ENCODE peak calls at places on chromosomes 5 and 9, in nine cellular contexts. One of them, this sample, is unnamed.

GRCh38 chr9:92974161-92974661 is 26.9 kb downstream of the FGD3 start:
- DNase-seq in GM20000: no peak
- DNase-seq in activated gamma-delta T cell treated with anti-CD3 and anti-CD28 coated beads, Interleukin-2, amount 50 U/mL, for 16 hours: no peak
- DNase-seq in Right ventricle myocardium inferior: no peak
- DNase-seq in activated CD4-positive, alpha-beta T cell treated with anti-CD3 and anti-CD28 coated beads for 48 hours: no peak
- DNase-seq in heart left ventricle: no peak
- DNase-seq in HCEC 1CT: no peak
- DNase-seq in activated CD8-positive, alpha-beta memory T cell treated with anti-CD3 and anti-CD28 coated beads for 1 hour: no peak
- DNase-seq in foreskin fibroblast: no peak
- DNase-seq in this sample: no peak

GRCh38 chr5:32785639-32786216 is 74.6 kb downstream of the NPR3 start:
- DNase-seq in GM20000: no peak
- DNase-seq in activated gamma-delta T cell treated with anti-CD3 and anti-CD28 coated beads, Interleukin-2, amount 50 U/mL, for 16 hours: no peak
- DNase-seq in Right ventricle myocardium inferior: no peak
- DNase-seq in activated CD4-positive, alpha-beta T cell treated with anti-CD3 and anti-CD28 coated beads for 48 hours: no peak
- DNase-seq in heart left ventricle: no peak
- DNase-seq in HCEC 1CT: peak; percentile 38
- DNase-seq in activated CD8-positive, alpha-beta memory T cell treated with anti-CD3 and anti-CD28 coated beads for 1 hour: no peak
- DNase-seq in foreskin fibroblast: peak; percentile 64
- DNase-seq in this sample: no peak

GRCh38 chr5:174448662-174449061 is 275.7 kb upstream of the MSX2 start:
- DNase-seq in GM20000: no peak
- DNase-seq in activated gamma-delta T cell treated with anti-CD3 and anti-CD28 coated beads, Interleukin-2, amount 50 U/mL, for 16 hours: no peak
- DNase-seq in Right ventricle myocardium inferior: no peak
- DNase-seq in activated CD4-positive, alpha-beta T cell treated with anti-CD3 and anti-CD28 coated beads for 48 hours: no peak
- DNase-seq in heart left ventricle: no peak
- DNase-seq in HCEC 1CT: no peak
- DNase-seq in activated CD8-positive, alpha-beta memory T cell treated with anti-CD3 and anti-CD28 coated beads for 1 hour: no peak
- DNase-seq in foreskin fibroblast: no peak
- DNase-seq in this sample: no peak

GRCh38 chr5:87113848-87114247 is 153.8 kb upstream of the RASA1 start:
- DNase-seq in GM20000: no peak
- DNase-seq in activated gamma-delta T cell treated with anti-CD3 and anti-CD28 coated beads, Interleukin-2, amount 50 U/mL, for 16 hours: no peak
- DNase-seq in Right ventricle myocardium inferior: no peak
- DNase-seq in activated CD4-positive, alpha-beta T cell treated with anti-CD3 and anti-CD28 coated beads for 48 hours: no peak
- DNase-seq in heart left ventricle: no peak
- DNase-seq in HCEC 1CT: peak; percentile 82
- DNase-seq in activated CD8-positive, alpha-beta memory T cell treated with anti-CD3 and anti-CD28 coated beads for 1 hour: no peak
- DNase-seq in foreskin fibroblast: peak; percentile 73
- DNase-seq in this sample: no peak

GRCh38 chr5:14913141-14913540 is 41.6 kb upstream of the ANKH start:
- DNase-seq in GM20000: no peak
- DNase-seq in activated gamma-delta T cell treated with anti-CD3 and anti-CD28 coated beads, Interleukin-2, amount 50 U/mL, for 16 hours: no peak
- DNase-seq in Right ventricle myocardium inferior: no peak
- DNase-seq in activated CD4-positive, alpha-beta T cell treated with anti-CD3 and anti-CD28 coated beads for 48 hours: no peak
- DNase-seq in heart left ventricle: no peak
- DNase-seq in HCEC 1CT: no peak
- DNase-seq in activated CD8-positive, alpha-beta memory T cell treated with anti-CD3 and anti-CD28 coated beads for 1 hour: no peak
- DNase-seq in foreskin fibroblast: no peak
- DNase-seq in this sample: no peak

GRCh38 chr9:107612136-107612535 is 122.6 kb upstream of the KLF4 start:
- DNase-seq in GM20000: no peak
- DNase-seq in activated gamma-delta T cell treated with anti-CD3 and anti-CD28 coated beads, Interleukin-2, amount 50 U/mL, for 16 hours: no peak
- DNase-seq in Right ventricle myocardium inferior: peak; percentile 90
- DNase-seq in activated CD4-positive, alpha-beta T cell treated with anti-CD3 and anti-CD28 coated beads for 48 hours: no peak
- DNase-seq in heart left ventricle: peak; percentile 77
- DNase-seq in HCEC 1CT: no peak
- DNase-seq in activated CD8-positive, alpha-beta memory T cell treated with anti-CD3 and anti-CD28 coated beads for 1 hour: no peak
- DNase-seq in foreskin fibroblast: peak; percentile 20
- DNase-seq in this sample: no peak

GRCh38 chr5:58459276-58459859 is 518 bp downstream of the PLK2 start:
- DNase-seq in GM20000: peak; percentile 7
- DNase-seq in activated gamma-delta T cell treated with anti-CD3 and anti-CD28 coated beads, Interleukin-2, amount 50 U/mL, for 16 hours: peak; percentile 3
- DNase-seq in Right ventricle myocardium inferior: no peak
- DNase-seq in activated CD4-positive, alpha-beta T cell treated with anti-CD3 and anti-CD28 coated beads for 48 hours: peak; percentile 13
- DNase-seq in heart left ventricle: peak; percentile 76
- DNase-seq in HCEC 1CT: peak; percentile 50
- DNase-seq in activated CD8-positive, alpha-beta memory T cell treated with anti-CD3 and anti-CD28 coated beads for 1 hour: peak; percentile 14
- DNase-seq in foreskin fibroblast: no peak
- DNase-seq in this sample: peak; percentile 21

GRCh38 chr5:76579166-76579765 is 43.9 kb downstream of the F2RL2 start:
- DNase-seq in GM20000: no peak
- DNase-seq in activated gamma-delta T cell treated with anti-CD3 and anti-CD28 coated beads, Interleukin-2, amount 50 U/mL, for 16 hours: no peak
- DNase-seq in Right ventricle myocardium inferior: no peak
- DNase-seq in activated CD4-positive, alpha-beta T cell treated with anti-CD3 and anti-CD28 coated beads for 48 hours: peak; percentile 38
- DNase-seq in heart left ventricle: no peak
- DNase-seq in HCEC 1CT: peak; percentile 14
- DNase-seq in activated CD8-positive, alpha-beta memory T cell treated with anti-CD3 and anti-CD28 coated beads for 1 hour: no peak
- DNase-seq in foreskin fibroblast: peak; percentile 7
- DNase-seq in this sample: no peak

GRCh38 chr9:110996436-110997224 is 41.6 kb downstream of the LPAR1 start:
- DNase-seq in GM20000: no peak
- DNase-seq in activated gamma-delta T cell treated with anti-CD3 and anti-CD28 coated beads, Interleukin-2, amount 50 U/mL, for 16 hours: no peak
- DNase-seq in Right ventricle myocardium inferior: no peak
- DNase-seq in activated CD4-positive, alpha-beta T cell treated with anti-CD3 and anti-CD28 coated beads for 48 hours: no peak
- DNase-seq in heart left ventricle: no peak
- DNase-seq in HCEC 1CT: peak; percentile 73
- DNase-seq in activated CD8-positive, alpha-beta memory T cell treated with anti-CD3 and anti-CD28 coated beads for 1 hour: no peak
- DNase-seq in foreskin fibroblast: peak; percentile 83
- DNase-seq in this sample: no peak

GRCh38 chr5:98041661-98042060 is 731.8 kb upstream of the RGMB start:
- DNase-seq in GM20000: no peak
- DNase-seq in activated gamma-delta T cell treated with anti-CD3 and anti-CD28 coated beads, Interleukin-2, amount 50 U/mL, for 16 hours: no peak
- DNase-seq in Right ventricle myocardium inferior: no peak
- DNase-seq in activated CD4-positive, alpha-beta T cell treated with anti-CD3 and anti-CD28 coated beads for 48 hours: no peak
- DNase-seq in heart left ventricle: no peak
- DNase-seq in HCEC 1CT: no peak
- DNase-seq in activated CD8-positive, alpha-beta memory T cell treated with anti-CD3 and anti-CD28 coated beads for 1 hour: no peak
- DNase-seq in foreskin fibroblast: no peak
- DNase-seq in this sample: no peak

GRCh38 chr9:110141118-110141797 is 66.7 kb downstream of the C9orf152 start:
- DNase-seq in GM20000: no peak
- DNase-seq in activated gamma-delta T cell treated with anti-CD3 and anti-CD28 coated beads, Interleukin-2, amount 50 U/mL, for 16 hours: no peak
- DNase-seq in Right ventricle myocardium inferior: peak; percentile 45
- DNase-seq in activated CD4-positive, alpha-beta T cell treated with anti-CD3 and anti-CD28 coated beads for 48 hours: no peak
- DNase-seq in heart left ventricle: no peak
- DNase-seq in HCEC 1CT: peak; percentile 96
- DNase-seq in activated CD8-positive, alpha-beta memory T cell treated with anti-CD3 and anti-CD28 coated beads for 1 hour: no peak
- DNase-seq in foreskin fibroblast: peak; percentile 97
- DNase-seq in this sample: no peak

GRCh38 chr5:74243634-74244033 is 396.9 kb downstream of the ENC1 start:
- DNase-seq in GM20000: no peak
- DNase-seq in activated gamma-delta T cell treated with anti-CD3 and anti-CD28 coated beads, Interleukin-2, amount 50 U/mL, for 16 hours: no peak
- DNase-seq in Right ventricle myocardium inferior: no peak
- DNase-seq in activated CD4-positive, alpha-beta T cell treated with anti-CD3 and anti-CD28 coated beads for 48 hours: no peak
- DNase-seq in heart left ventricle: no peak
- DNase-seq in HCEC 1CT: peak; percentile 27
- DNase-seq in activated CD8-positive, alpha-beta memory T cell treated with anti-CD3 and anti-CD28 coated beads for 1 hour: no peak
- DNase-seq in foreskin fibroblast: no peak
- DNase-seq in this sample: no peak

GRCh38 chr5:122091942-122092600 is 14.0 kb upstream of the LOX start:
- DNase-seq in GM20000: no peak
- DNase-seq in activated gamma-delta T cell treated with anti-CD3 and anti-CD28 coated beads, Interleukin-2, amount 50 U/mL, for 16 hours: no peak
- DNase-seq in Right ventricle myocardium inferior: no peak
- DNase-seq in activated CD4-positive, alpha-beta T cell treated with anti-CD3 and anti-CD28 coated beads for 48 hours: no peak
- DNase-seq in heart left ventricle: no peak
- DNase-seq in HCEC 1CT: peak; percentile 67
- DNase-seq in activated CD8-positive, alpha-beta memory T cell treated with anti-CD3 and anti-CD28 coated beads for 1 hour: no peak
- DNase-seq in foreskin fibroblast: no peak
- DNase-seq in this sample: no peak

GRCh38 chr9:129898205-129898604 is 62.9 kb downstream of the USP20 start:
- DNase-seq in GM20000: no peak
- DNase-seq in activated gamma-delta T cell treated with anti-CD3 and anti-CD28 coated beads, Interleukin-2, amount 50 U/mL, for 16 hours: no peak
- DNase-seq in Right ventricle myocardium inferior: no peak
- DNase-seq in activated CD4-positive, alpha-beta T cell treated with anti-CD3 and anti-CD28 coated beads for 48 hours: no peak
- DNase-seq in heart left ventricle: no peak
- DNase-seq in HCEC 1CT: peak; percentile 17
- DNase-seq in activated CD8-positive, alpha-beta memory T cell treated with anti-CD3 and anti-CD28 coated beads for 1 hour: no peak
- DNase-seq in foreskin fibroblast: no peak
- DNase-seq in this sample: no peak

GRCh38 chr5:81555865-81556264 is 161.9 kb upstream of the ACOT12 start:
- DNase-seq in GM20000: no peak
- DNase-seq in activated gamma-delta T cell treated with anti-CD3 and anti-CD28 coated beads, Interleukin-2, amount 50 U/mL, for 16 hours: no peak
- DNase-seq in Right ventricle myocardium inferior: no peak
- DNase-seq in activated CD4-positive, alpha-beta T cell treated with anti-CD3 and anti-CD28 coated beads for 48 hours: no peak
- DNase-seq in heart left ventricle: no peak
- DNase-seq in HCEC 1CT: no peak
- DNase-seq in activated CD8-positive, alpha-beta memory T cell treated with anti-CD3 and anti-CD28 coated beads for 1 hour: no peak
- DNase-seq in foreskin fibroblast: no peak
- DNase-seq in this sample: no peak